ENCODE peak calls at places on chromosome 11, in eight cellular contexts. E, G, W, A, V, H, F and N are unnamed samples.

GRCh38 chr11:68994161-68994890 is 13.5 kb upstream of the MRGPRD start:
- DNase-seq in E (no peak), G (no peak), W (no peak), A (peak), V (no peak), H (no peak), F (no peak), N (no peak)

GRCh38 chr11:124329787-124330478 is 9.9 kb upstream of the OR8D2 start:
- DNase-seq in E (no peak), G (no peak), W (no peak), A (no peak), V (no peak), H (no peak), F (no peak), N (peak)

GRCh38 chr11:68832476-68833176 is 9.1 kb downstream of the CPT1A start:
- DNase-seq in E (no peak), G (no peak), W (no peak), A (no peak), V (no peak), H (no peak), F (no peak), N (no peak)

GRCh38 chr11:94544832-94545640 is 1.3 kb downstream of the FUT4 start:
- DNase-seq in E (no peak), G (peak), W (no peak), A (peak), V (no peak), H (peak), F (no peak), N (no peak)

GRCh38 chr11:6609502-6610015 is 2.5 kb downstream of the TAF10 start:
- DNase-seq in E (no peak), G (no peak), W (no peak), A (no peak), V (no peak), H (no peak), F (no peak), N (no peak)

GRCh38 chr11:123434262-123434661 is 4.2 kb downstream of the GRAMD1B start:
- DNase-seq in E (peak), G (no peak), W (no peak), A (no peak), V (no peak), H (no peak), F (no peak), N (no peak)

GRCh38 chr11:103433380-103433779 is 324.2 kb downstream of the DYNC2H1 start:
- DNase-seq in E (no peak), G (no peak), W (peak), A (no peak), V (peak), H (no peak), F (peak), N (peak)

GRCh38 chr11:109304159-109304558 is 117.8 kb upstream of the C11orf87 start:
- DNase-seq in E (no peak), G (no peak), W (no peak), A (no peak), V (no peak), H (no peak), F (no peak), N (peak)

GRCh38 chr11:110891411-110891810 is 179.2 kb upstream of the ARHGAP20 start:
- DNase-seq in E (no peak), G (no peak), W (no peak), A (no peak), V (no peak), H (no peak), F (peak), N (peak)

GRCh38 chr11:134157451-134157850 is 66.3 kb downstream of the NCAPD3 start:
- DNase-seq in E (no peak), G (no peak), W (no peak), A (no peak), V (peak), H (no peak), F (no peak), N (no peak)

GRCh38 chr11:6926208-6927029 is at the start of gene ZNF215:
- DNase-seq in E (peak), G (peak), W (peak), A (peak), V (peak), H (peak), F (peak), N (peak)

GRCh38 chr11:7555067-7555699 is 41.4 kb downstream of the PPFIBP2 start:
- DNase-seq in E (no peak), G (peak), W (no peak), A (peak), V (no peak), H (peak), F (no peak), N (no peak)

GRCh38 chr11:27204527-27204926 is 158.5 kb downstream of the CCDC34 start:
- DNase-seq in E (no peak), G (no peak), W (no peak), A (no peak), V (no peak), H (peak), F (no peak), N (no peak)

GRCh38 chr11:118625036-118625690 is 17.7 kb downstream of the PHLDB1 start:
- DNase-seq in E (no peak), G (no peak), W (no peak), A (no peak), V (no peak), H (no peak), F (no peak), N (no peak)

GRCh38 chr11:46319074-46319453 is 28.2 kb upstream of the DGKZ start:
- DNase-seq in E (no peak), G (no peak), W (no peak), A (no peak), V (no peak), H (no peak), F (no peak), N (no peak)

GRCh38 chr11:35928688-35929087 is 15.2 kb upstream of the LDLRAD3 start:
- DNase-seq in E (no peak), G (no peak), W (no peak), A (no peak), V (no peak), H (no peak), F (no peak), N (no peak)

GRCh38 chr11:126440276-126440675 is 84.8 kb downstream of the ST3GAL4 start:
- DNase-seq in E (no peak), G (no peak), W (no peak), A (no peak), V (no peak), H (no peak), F (no peak), N (no peak)

GRCh38 chr11:30333405-30333804 is 10.5 kb downstream of the ARL14EP start:
- DNase-seq in E (no peak), G (no peak), W (no peak), A (no peak), V (no peak), H (no peak), F (no peak), N (no peak)

GRCh38 chr11:36161572-36161971 is 127.7 kb downstream of the COMMD9 start:
- DNase-seq in E (no peak), G (no peak), W (no peak), A (no peak), V (no peak), H (no peak), F (no peak), N (no peak)

GRCh38 chr11:121723261-121723741 is 270.5 kb upstream of the SORL1-AS1 start:
- DNase-seq in E (no peak), G (no peak), W (no peak), A (peak), V (no peak), H (peak), F (peak), N (peak)

GRCh38 chr11:129658558-129658882 is 157.1 kb upstream of the TMEM45B start:
- DNase-seq in E (peak), G (no peak), W (no peak), A (no peak), V (no peak), H (no peak), F (no peak), N (no peak)

GRCh38 chr11:86537541-86538222 is 134.7 kb downstream of the ME3 start:
- DNase-seq in E (no peak), G (no peak), W (no peak), A (no peak), V (no peak), H (no peak), F (peak), N (no peak)

GRCh38 chr11:12359761-12360160 is 17.6 kb upstream of the PARVA start:
- DNase-seq in E (no peak), G (no peak), W (no peak), A (no peak), V (no peak), H (no peak), F (peak), N (no peak)

GRCh38 chr11:111336582-111337256 is 38.4 kb downstream of the POU2AF3 start:
- DNase-seq in E (no peak), G (no peak), W (no peak), A (no peak), V (peak), H (no peak), F (no peak), N (peak)

GRCh38 chr11:96538104-96538503 is 148.3 kb downstream of the JRKL start:
- DNase-seq in E (no peak), G (no peak), W (no peak), A (no peak), V (no peak), H (no peak), F (no peak), N (no peak)

GRCh38 chr11:69718147-69718546 is 14.3 kb upstream of the FGF19 start:
- DNase-seq in E (peak), G (no peak), W (no peak), A (peak), V (no peak), H (no peak), F (peak), N (no peak)

GRCh38 chr11:118980191-118980881 is 8.8 kb downstream of the FOXR1 start:
- DNase-seq in E (no peak), G (peak), W (no peak), A (peak), V (no peak), H (no peak), F (no peak), N (no peak)

GRCh38 chr11:66448523-66448922 is 9.9 kb upstream of the MRPL11 start:
- DNase-seq in E (no peak), G (no peak), W (no peak), A (no peak), V (no peak), H (no peak), F (no peak), N (no peak)

GRCh38 chr11:121318848-121319834 is 26.6 kb downstream of the SC5D start:
- DNase-seq in E (peak), G (no peak), W (no peak), A (no peak), V (peak), H (no peak), F (peak), N (peak)

GRCh38 chr11:86228967-86229330 is 15.6 kb upstream of the EED start:
- DNase-seq in E (no peak), G (no peak), W (no peak), A (no peak), V (no peak), H (no peak), F (no peak), N (no peak)

GRCh38 chr11:10302744-10303557 is 1.9 kb upstream of the ADM start:
- DNase-seq in E (peak), G (peak), W (no peak), A (peak), V (no peak), H (peak), F (peak), N (no peak)

GRCh38 chr11:126419801-126420729 is 64.6 kb downstream of the ST3GAL4 start:
- DNase-seq in E (no peak), G (no peak), W (no peak), A (no peak), V (no peak), H (no peak), F (peak), N (no peak)

GRCh38 chr11:114180301-114181055 is 115.7 kb upstream of the NNMT start:
- DNase-seq in E (peak), G (peak), W (no peak), A (peak), V (no peak), H (peak), F (no peak), N (no peak)

GRCh38 chr11:128731041-128731663 is 37.3 kb downstream of the FLI1 start:
- DNase-seq in E (no peak), G (no peak), W (no peak), A (no peak), V (no peak), H (no peak), F (no peak), N (no peak)

GRCh38 chr11:58577441-58578135 is 1.3 kb upstream of the ZFP91 start:
- DNase-seq in E (peak), G (peak), W (no peak), A (peak), V (peak), H (no peak), F (peak), N (peak)

GRCh38 chr11:45087301-45087700 is 59.1 kb upstream of the PRDM11 start:
- DNase-seq in E (peak), G (no peak), W (no peak), A (no peak), V (no peak), H (no peak), F (peak), N (no peak)

GRCh38 chr11:35487532-35488078 is 37.8 kb downstream of the PAMR1 start:
- DNase-seq in E (peak), G (no peak), W (no peak), A (peak), V (no peak), H (peak), F (peak), N (peak)

GRCh38 chr11:93128574-93128973 is 69.2 kb downstream of the SLC36A4 start:
- DNase-seq in E (no peak), G (no peak), W (no peak), A (no peak), V (no peak), H (no peak), F (no peak), N (no peak)

GRCh38 chr11:33160587-33160986 is 693 bp downstream of the CSTF3 start:
- DNase-seq in E (no peak), G (no peak), W (no peak), A (no peak), V (no peak), H (no peak), F (no peak), N (no peak)

GRCh38 chr11:33157103-33158027 is 3.9 kb downstream of the CSTF3 start:
- DNase-seq in E (no peak), G (no peak), W (no peak), A (no peak), V (no peak), H (no peak), F (no peak), N (no peak)

GRCh38 chr11:33158596-33158995 is 2.7 kb downstream of the CSTF3 start:
- DNase-seq in E (no peak), G (no peak), W (no peak), A (no peak), V (no peak), H (no peak), F (no peak), N (no peak)

GRCh38 chr11:33161120-33162005 is at the start of gene CSTF3:
- DNase-seq in E (peak), G (peak), W (peak), A (peak), V (peak), H (peak), F (peak), N (peak)

GRCh38 chr11:33160147-33160546 is 1.1 kb downstream of the CSTF3 start:
- DNase-seq in E (no peak), G (no peak), W (no peak), A (no peak), V (no peak), H (no peak), F (peak), N (no peak)
- H3K4me3 ChIP-seq in E (peak), G (peak), W (peak), A (peak), V (peak), H (no peak), F (peak), N (peak)

GRCh38 chr11:77064648-77065217 is 2.0 kb upstream of the CAPN5 start:
- DNase-seq in E (no peak), G (no peak), W (no peak), A (no peak), V (no peak), H (no peak), F (no peak), N (no peak)

GRCh38 chr11:77063407-77063806 is 3.4 kb upstream of the CAPN5 start:
- DNase-seq in E (no peak), G (no peak), W (no peak), A (no peak), V (no peak), H (no peak), F (no peak), N (no peak)

GRCh38 chr11:77063861-77064260 is 2.9 kb upstream of the CAPN5 start:
- DNase-seq in E (no peak), G (no peak), W (no peak), A (no peak), V (no peak), H (no peak), F (no peak), N (no peak)

GRCh38 chr11:77060234-77060633 is 6.5 kb upstream of the CAPN5 start:
- DNase-seq in E (no peak), G (no peak), W (no peak), A (no peak), V (no peak), H (no peak), F (no peak), N (no peak)

GRCh38 chr11:77062924-77063323 is 3.8 kb upstream of the CAPN5 start:
- DNase-seq in E (no peak), G (no peak), W (no peak), A (no peak), V (no peak), H (no peak), F (no peak), N (no peak)
- TF ChIP-seq CTCF in E (no peak), G (peak), W (peak), A (no peak), V (no peak), H (peak), F (peak), N (peak)

DNA sequence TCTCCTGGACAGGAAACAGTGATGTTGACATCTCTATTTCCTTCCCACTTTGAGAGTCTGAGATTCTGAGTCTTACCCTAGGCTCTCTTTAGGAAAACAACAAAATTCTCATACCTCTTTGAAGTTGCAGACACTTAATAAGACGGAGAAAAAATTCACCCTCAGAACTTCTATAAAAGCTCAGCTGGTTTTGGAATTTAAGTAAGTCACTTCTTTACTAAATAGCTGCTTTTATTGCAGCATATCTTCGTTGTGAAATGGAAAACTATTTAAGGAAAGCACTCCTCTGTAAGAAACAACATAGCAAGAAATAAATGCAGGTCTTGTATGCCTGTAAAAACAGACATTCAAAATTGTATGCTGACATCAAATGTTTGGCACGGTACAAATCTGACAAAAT is 79.1 kb downstream of the MSANTD4 start:
- DNase-seq in E (no peak), G (no peak), W (no peak), A (no peak), V (peak), H (no peak), F (no peak), N (no peak)
- H3K4me3 ChIP-seq in E (no peak), G (no peak), W (no peak), A (no peak), V (no peak), H (no peak), F (no peak), N (no peak)

GRCh38 chr11:72103754-72104167 is 664 bp upstream of the LAMTOR1 start:
- DNase-seq in E (no peak), G (no peak), W (no peak), A (no peak), V (no peak), H (no peak), F (no peak), N (no peak)

GRCh38 chr11:72102631-72102945 is 509 bp downstream of the LAMTOR1 start:
- DNase-seq in E (no peak), G (no peak), W (no peak), A (no peak), V (no peak), H (no peak), F (no peak), N (no peak)

GRCh38 chr11:72100462-72100861 is 2.6 kb downstream of the LAMTOR1 start:
- DNase-seq in E (no peak), G (no peak), W (no peak), A (no peak), V (no peak), H (no peak), F (no peak), N (no peak)

GRCh38 chr11:72102162-72102561 is 935 bp downstream of the LAMTOR1 start:
- DNase-seq in E (no peak), G (no peak), W (no peak), A (no peak), V (no peak), H (no peak), F (no peak), N (no peak)

GRCh38 chr11:72102946-72103753 is at the start of gene LAMTOR1:
- DNase-seq in E (peak), G (peak), W (peak), A (peak), V (peak), H (peak), F (peak), N (peak)
- TF ChIP-seq CTCF in E (peak), G (peak), W (peak), A (no peak), V (peak), H (peak), F (peak), N (peak)

DNA sequence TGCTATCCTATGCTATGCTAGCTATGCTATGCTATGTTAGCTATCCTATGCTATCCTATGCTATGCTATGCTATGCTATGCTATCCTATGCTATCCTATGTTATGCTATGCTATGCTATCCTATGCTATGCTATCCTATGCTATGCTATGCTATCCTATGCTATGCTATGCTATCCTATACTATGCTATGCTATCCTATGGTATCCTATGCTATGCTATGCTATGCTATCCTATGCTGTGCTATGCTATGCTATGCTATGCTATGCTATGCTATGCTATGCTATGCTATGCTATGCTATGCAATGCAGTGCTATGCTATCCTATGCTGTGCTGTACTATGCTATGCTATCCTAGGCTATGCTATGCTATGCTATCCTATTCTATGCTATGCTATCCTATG is 8.6 kb upstream of the MS4A1 start:
- DNase-seq in E (no peak), G (no peak), W (no peak), A (no peak), V (no peak), H (no peak), F (no peak), N (no peak)
- H3K4me3 ChIP-seq in E (no peak), G (no peak), W (no peak), A (no peak), V (no peak), H (no peak), F (no peak), N (no peak)

GRCh38 chr11:39365809-39366436 is 2093.5 kb downstream of the LRRC4C start:
- DNase-seq in E (peak), G (no peak), W (peak), A (no peak), V (no peak), H (no peak), F (no peak), N (peak)

GRCh38 chr11:39367526-39367925 is 2091.9 kb downstream of the LRRC4C start:
- DNase-seq in E (no peak), G (no peak), W (no peak), A (no peak), V (no peak), H (no peak), F (no peak), N (no peak)

GRCh38 chr11:39361557-39361956 is 2097.9 kb downstream of the LRRC4C start:
- DNase-seq in E (no peak), G (no peak), W (no peak), A (no peak), V (no peak), H (no peak), F (no peak), N (no peak)
- TF ChIP-seq CTCF in E (peak), G (no peak), W (no peak), A (no peak), V (no peak), H (no peak), F (no peak), N (no peak)

GRCh38 chr11:117316197-117316961 is at the start of gene BACE1:
- DNase-seq in E (peak), G (peak), W (peak), A (peak), V (peak), H (peak), F (peak), N (peak)
- H3K4me3 ChIP-seq in E (peak), G (peak), W (peak), A (peak), V (peak), H (peak), F (peak), N (peak)

DNA sequence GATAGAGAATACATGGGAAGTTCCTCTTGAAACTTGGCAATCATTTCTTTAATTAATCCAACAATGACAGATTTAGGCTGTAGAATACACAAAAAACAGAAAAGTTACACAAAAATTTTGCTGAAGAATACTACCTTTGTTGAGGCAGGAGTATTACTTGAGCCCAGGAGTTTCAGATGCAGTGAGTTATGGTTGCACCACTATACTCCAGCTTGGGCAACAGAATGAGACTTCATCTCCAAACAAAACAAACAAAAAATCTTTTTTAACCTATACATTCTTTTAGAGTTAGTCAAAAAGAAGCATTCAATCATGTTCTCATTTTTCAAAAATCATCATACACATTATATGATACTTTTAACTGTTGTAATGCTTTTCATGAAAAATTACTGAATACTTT is 22.1 kb downstream of the UEVLD start:
- DNase-seq in E (no peak), G (no peak), W (no peak), A (no peak), V (no peak), H (no peak), F (no peak), N (no peak)
- TF ChIP-seq CTCF in E (no peak), G (no peak), W (no peak), A (no peak), V (no peak), H (no peak), F (no peak), N (no peak)